ENCODE peak calls at places on chromosomes 2 and 18, in four cellular contexts. One of them, this sample, is unnamed.

GRCh38 chr18:74084184-74084583 is 63.5 kb downstream of the FBXO15 start:
- DNase-seq in HepG2: no peak
- DNase-seq in K562: no peak
- DNase-seq in GM12878: no peak
- DNase-seq in this sample: no peak

GRCh38 chr2:174881678-174882077 is 117.4 kb upstream of the CHRNA1 start:
- DNase-seq in HepG2: no peak
- DNase-seq in K562: no peak
- DNase-seq in GM12878: no peak
- DNase-seq in this sample: no peak

GRCh38 chr2:164599954-164600589 is 21.2 kb downstream of the GRB14 start:
- DNase-seq in HepG2: peak; percentile 88
- DNase-seq in K562: peak; percentile 67
- DNase-seq in GM12878: no peak
- DNase-seq in this sample: peak; percentile 79

GRCh38 chr18:76209597-76209996 is 285.4 kb downstream of the ZNF516 start:
- DNase-seq in HepG2: no peak
- DNase-seq in K562: no peak
- DNase-seq in GM12878: no peak
- DNase-seq in this sample: no peak

GRCh38 chr2:69026026-69026425 is 13.0 kb downstream of the ANTXR1 start:
- DNase-seq in HepG2: peak; percentile 78
- DNase-seq in K562: peak; percentile 51
- DNase-seq in GM12878: peak; percentile 3
- DNase-seq in this sample: peak; percentile 36

GRCh38 chr2:67777836-67778429 is 284.9 kb downstream of the C1D start:
- DNase-seq in HepG2: no peak
- DNase-seq in K562: no peak
- DNase-seq in GM12878: no peak
- DNase-seq in this sample: no peak

GRCh38 chr2:201414099-201415023 is 36.9 kb downstream of the TRAK2 start:
- DNase-seq in HepG2: no peak
- DNase-seq in K562: no peak
- DNase-seq in GM12878: peak; percentile 38
- DNase-seq in this sample: no peak

GRCh38 chr18:57050314-57050949 is 96.5 kb upstream of the BOD1L2 start:
- DNase-seq in HepG2: peak; percentile 4
- DNase-seq in K562: no peak
- DNase-seq in GM12878: no peak
- DNase-seq in this sample: no peak

GRCh38 chr2:191202209-191202721 is 42.9 kb upstream of the MYO1B start:
- DNase-seq in HepG2: no peak
- DNase-seq in K562: no peak
- DNase-seq in GM12878: no peak
- DNase-seq in this sample: no peak

GRCh38 chr2:231664727-231665126 is 43.6 kb upstream of the PTMA start:
- DNase-seq in HepG2: no peak
- DNase-seq in K562: no peak
- DNase-seq in GM12878: no peak
- DNase-seq in this sample: no peak

GRCh38 chr2:241842620-241843211 is 16.0 kb downstream of the PDCD1 start:
- DNase-seq in HepG2: no peak
- DNase-seq in K562: no peak
- DNase-seq in GM12878: no peak
- DNase-seq in this sample: no peak

GRCh38 chr18:34258176-34258575 is 33.5 kb upstream of the NOL4 start:
- DNase-seq in HepG2: no peak
- DNase-seq in K562: no peak
- DNase-seq in GM12878: no peak
- DNase-seq in this sample: no peak

DNA sequence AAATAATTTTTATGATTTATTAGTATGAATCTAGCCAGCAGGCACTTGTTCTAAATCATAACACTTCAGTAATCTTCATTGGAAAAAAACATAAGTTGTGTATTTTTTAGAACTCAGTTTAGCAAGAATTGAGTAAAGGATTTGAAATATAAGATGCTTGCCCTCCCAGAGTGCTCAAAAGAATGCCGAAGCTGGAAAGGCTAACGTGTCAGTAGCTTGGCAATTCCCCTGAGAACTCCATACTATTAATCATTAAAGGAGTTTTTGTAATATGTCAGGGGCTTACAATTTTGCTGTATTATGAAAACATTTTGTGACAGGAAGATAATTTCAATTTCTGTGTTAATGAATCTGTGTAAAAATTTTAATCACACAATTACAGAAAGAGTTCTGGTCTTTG is 122.7 kb downstream of the GULP1 start:
- DNase-seq in HepG2: no peak
- DNase-seq in K562: no peak
- DNase-seq in GM12878: no peak
- DNase-seq in this sample: no peak
- TF ChIP-seq SRF in HepG2: no peak
- TF ChIP-seq SRF in K562: no peak
- TF ChIP-seq SRF in GM12878: no peak
- TF ChIP-seq SRF in this sample: no peak

GRCh38 chr18:78777992-78778391 is 201.6 kb upstream of the SALL3 start:
- DNase-seq in HepG2: no peak
- DNase-seq in K562: no peak
- DNase-seq in GM12878: no peak
- DNase-seq in this sample: no peak
- TF ChIP-seq ATF3 in HepG2: no peak
- TF ChIP-seq ATF3 in K562: no peak
- TF ChIP-seq ATF3 in GM12878: no peak
- TF ChIP-seq ATF3 in this sample: no peak

GRCh38 chr2:33202641-33203345 is 256.0 kb downstream of the LTBP1 start:
- DNase-seq in HepG2: no peak
- DNase-seq in K562: no peak
- DNase-seq in GM12878: no peak
- DNase-seq in this sample: no peak

GRCh38 chr2:33195891-33196290 is 249.1 kb downstream of the LTBP1 start:
- DNase-seq in HepG2: no peak
- DNase-seq in K562: no peak
- DNase-seq in GM12878: no peak
- DNase-seq in this sample: no peak

GRCh38 chr2:33196700-33197099 is 249.9 kb downstream of the LTBP1 start:
- DNase-seq in HepG2: no peak
- DNase-seq in K562: no peak
- DNase-seq in GM12878: no peak
- DNase-seq in this sample: no peak

GRCh38 chr2:33197198-33197938 is 250.6 kb downstream of the LTBP1 start:
- DNase-seq in HepG2: peak; percentile 74
- DNase-seq in K562: no peak
- DNase-seq in GM12878: no peak
- DNase-seq in this sample: no peak
- TF ChIP-seq SRF in HepG2: peak; percentile 27
- TF ChIP-seq SRF in K562: no peak
- TF ChIP-seq SRF in GM12878: no peak
- TF ChIP-seq SRF in this sample: no peak

GRCh38 chr2:200065477-200065876 is 110.1 kb downstream of the MAIP1 start:
- DNase-seq in HepG2: no peak
- DNase-seq in K562: no peak
- DNase-seq in GM12878: no peak
- DNase-seq in this sample: no peak
- TF ChIP-seq ATF3 in HepG2: no peak
- TF ChIP-seq ATF3 in K562: no peak
- TF ChIP-seq ATF3 in GM12878: no peak
- TF ChIP-seq ATF3 in this sample: no peak

DNA sequence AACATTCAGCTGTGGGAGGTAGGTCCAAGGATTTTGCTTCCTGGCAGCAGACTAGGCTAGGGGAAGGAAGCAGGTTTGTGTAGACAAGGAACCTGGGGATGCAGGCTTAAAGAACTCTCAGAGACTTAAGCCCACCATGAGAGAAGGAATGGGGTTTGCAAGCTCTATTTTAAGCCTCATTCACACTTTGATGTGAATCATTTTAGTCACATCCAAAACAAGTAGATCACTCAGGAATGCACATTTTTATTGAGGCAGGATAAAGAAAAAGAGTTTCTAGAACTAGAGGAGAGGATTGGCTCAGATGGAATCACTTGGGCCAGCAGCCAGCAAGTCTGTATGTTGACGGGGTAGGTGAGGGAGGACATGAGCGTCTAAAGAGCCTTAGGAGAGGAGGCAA is 3.3 kb upstream of the NAPG start:
- DNase-seq in HepG2: no peak
- DNase-seq in K562: no peak
- DNase-seq in GM12878: no peak
- DNase-seq in this sample: no peak
- TF ChIP-seq SRF in HepG2: no peak
- TF ChIP-seq SRF in K562: no peak
- TF ChIP-seq SRF in GM12878: no peak
- TF ChIP-seq SRF in this sample: no peak

GRCh38 chr2:15939854-15940660 is at the start of gene MYCN:
- DNase-seq in HepG2: peak; percentile 41
- DNase-seq in K562: no peak
- DNase-seq in GM12878: no peak
- DNase-seq in this sample: no peak
- TF ChIP-seq ATF3 in HepG2: no peak
- TF ChIP-seq ATF3 in K562: no peak
- TF ChIP-seq ATF3 in GM12878: no peak
- TF ChIP-seq ATF3 in this sample: no peak

DNA sequence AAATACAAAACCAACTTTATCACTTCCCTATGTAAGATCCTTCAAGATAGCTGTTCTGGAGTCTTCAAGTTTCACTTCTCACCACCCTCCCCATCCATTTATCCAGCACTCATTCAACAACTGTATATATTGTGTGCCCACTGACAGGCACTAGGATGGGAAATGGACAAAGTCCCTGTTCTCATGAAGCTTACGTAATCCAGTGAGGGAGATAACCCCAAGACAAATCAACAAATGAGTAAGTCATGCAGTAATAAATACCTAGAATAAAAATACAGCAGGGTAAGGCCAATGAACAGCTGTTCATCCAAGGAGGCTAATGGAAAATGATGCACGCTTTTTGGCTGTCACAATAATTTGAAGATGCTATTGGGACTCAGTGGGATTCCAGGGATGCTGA is 133.8 kb downstream of the MEMO1 start:
- DNase-seq in HepG2: peak; percentile 63
- DNase-seq in K562: no peak
- DNase-seq in GM12878: no peak
- DNase-seq in this sample: no peak
- TF ChIP-seq SRF in HepG2: no peak
- TF ChIP-seq SRF in K562: no peak
- TF ChIP-seq SRF in GM12878: no peak
- TF ChIP-seq SRF in this sample: no peak

GRCh38 chr2:217797170-217797569 is 205.6 kb downstream of the TNS1 start:
- DNase-seq in HepG2: no peak
- DNase-seq in K562: peak; percentile 44
- DNase-seq in GM12878: no peak
- DNase-seq in this sample: no peak
- TF ChIP-seq ATF3 in HepG2: no peak
- TF ChIP-seq ATF3 in K562: no peak
- TF ChIP-seq ATF3 in GM12878: no peak
- TF ChIP-seq ATF3 in this sample: no peak